ENCODE peak calls at places on chromosomes 5 and 9, in six cellular contexts. H, T, Z, S, F and N are unnamed samples.
A peak's percentile ranks its signal among the peaks of the same experiment; 100 is the strongest.

GRCh38 chr5:67963789-67964519 is 251.6 kb upstream of the PIK3R1 start:
- DNase-seq in H (no peak), T (no peak), Z (no peak), S (peak; percentile 41), F (peak; percentile 46), N (no peak)

GRCh38 chr9:107631788-107632187 is 142.2 kb upstream of the KLF4 start:
- DNase-seq in H (no peak), T (no peak), Z (no peak), S (no peak), F (no peak), N (no peak)

GRCh38 chr9:130662099-130662926 is 2.1 kb upstream of the PRDM12 start:
- DNase-seq in H (peak; percentile 51), T (no peak), Z (no peak), S (no peak), F (no peak), N (no peak)

GRCh38 chr5:80998590-80998979 is 38.4 kb downstream of the RASGRF2 start:
- DNase-seq in H (no peak), T (no peak), Z (no peak), S (no peak), F (no peak), N (no peak)

GRCh38 chr5:43231977-43232376 is 40.0 kb downstream of the NIM1K start:
- DNase-seq in H (peak; percentile 17), T (no peak), Z (no peak), S (no peak), F (peak; percentile 56), N (no peak)

GRCh38 chr5:97778451-97778850 is 595.4 kb upstream of the RIOK2 start:
- DNase-seq in H (no peak), T (no peak), Z (no peak), S (no peak), F (no peak), N (no peak)

GRCh38 chr5:110056580-110057114 is 366.9 kb downstream of the MAN2A1 start:
- DNase-seq in H (no peak), T (no peak), Z (no peak), S (no peak), F (no peak), N (no peak)

GRCh38 chr9:98172604-98173003 is 19.8 kb downstream of the CORO2A start:
- DNase-seq in H (no peak), T (no peak), Z (no peak), S (no peak), F (peak; percentile 61), N (peak; percentile 21)

GRCh38 chr9:33517373-33517772 is 6.7 kb upstream of the ANKRD18B start:
- DNase-seq in H (peak; percentile 52), T (peak; percentile 40), Z (no peak), S (no peak), F (no peak), N (no peak)

GRCh38 chr5:87069974-87070608 is 197.6 kb upstream of the RASA1 start:
- DNase-seq in H (no peak), T (no peak), Z (no peak), S (peak; percentile 49), F (no peak), N (no peak)

GRCh38 chr5:139761501-139761900 is 34.1 kb upstream of the PSD2 start:
- DNase-seq in H (peak; percentile 25), T (no peak), Z (no peak), S (no peak), F (no peak), N (no peak)

GRCh38 chr9:136978073-136978864 is 965 bp downstream of the PTGDS start:
- DNase-seq in H (peak; percentile 99), T (peak; percentile 95), Z (peak; percentile 92), S (peak; percentile 65), F (peak; percentile 69), N (no peak)

GRCh38 chr5:92328584-92329259 is 945.6 kb upstream of the ARRDC3 start:
- DNase-seq in H (no peak), T (no peak), Z (no peak), S (no peak), F (no peak), N (no peak)

GRCh38 chr9:135512241-135512603 is 9.0 kb upstream of the LCN1 start:
- DNase-seq in H (no peak), T (no peak), Z (no peak), S (no peak), F (no peak), N (no peak)

GRCh38 chr9:91655215-91655614 is 231.6 kb upstream of the NFIL3 start:
- DNase-seq in H (no peak), T (no peak), Z (no peak), S (no peak), F (no peak), N (no peak)

GRCh38 chr9:89940625-89941024 is 335.8 kb downstream of the GADD45G start:
- DNase-seq in H (no peak), T (no peak), Z (no peak), S (no peak), F (no peak), N (no peak)

GRCh38 chr9:118262191-118262590 is 558.0 kb downstream of the TLR4 start:
- DNase-seq in H (no peak), T (no peak), Z (no peak), S (no peak), F (no peak), N (no peak)

GRCh38 chr5:147935032-147935431 is 28.7 kb upstream of the C5orf46 start:
- DNase-seq in H (peak; percentile 53), T (peak; percentile 10), Z (no peak), S (no peak), F (no peak), N (no peak)

GRCh38 chr9:108142504-108143201 is 653.1 kb upstream of the KLF4 start:
- DNase-seq in H (no peak), T (no peak), Z (no peak), S (peak; percentile 85), F (peak; percentile 55), N (peak; percentile 97)

GRCh38 chr5:68331202-68332108 is 115.9 kb downstream of the PIK3R1 start:
- DNase-seq in H (no peak), T (no peak), Z (no peak), S (no peak), F (no peak), N (no peak)

GRCh38 chr9:36450110-36450732 is 50.2 kb upstream of the RNF38 start:
- DNase-seq in H (peak; percentile 53), T (peak; percentile 38), Z (no peak), S (no peak), F (no peak), N (no peak)

GRCh38 chr5:178356459-178356872 is 123.9 kb upstream of the PHYKPL start:
- DNase-seq in H (peak; percentile 58), T (no peak), Z (no peak), S (no peak), F (peak; percentile 49), N (no peak)

GRCh38 chr5:3197699-3198098 is 397.9 kb upstream of the IRX1 start:
- DNase-seq in H (no peak), T (no peak), Z (no peak), S (no peak), F (no peak), N (no peak)

GRCh38 chr9:74960548-74960947 is 7.8 kb upstream of the C9orf40 start:
- DNase-seq in H (no peak), T (peak; percentile 21), Z (no peak), S (no peak), F (no peak), N (no peak)

GRCh38 chr9:18596920-18597319 is 123.0 kb downstream of the ADAMTSL1 start:
- DNase-seq in H (no peak), T (no peak), Z (no peak), S (no peak), F (no peak), N (no peak)

GRCh38 chr5:141734501-141735231 is 52.6 kb upstream of the ARAP3 start:
- DNase-seq in H (peak; percentile 41), T (peak; percentile 54), Z (no peak), S (peak; percentile 30), F (peak; percentile 35), N (no peak)

GRCh38 chr5:56638768-56639238 is 176.5 kb upstream of the MAP3K1 start:
- DNase-seq in H (no peak), T (no peak), Z (no peak), S (no peak), F (no peak), N (no peak)

GRCh38 chr5:174596429-174596828 is 128.0 kb upstream of the MSX2 start:
- DNase-seq in H (no peak), T (no peak), Z (no peak), S (no peak), F (no peak), N (no peak)

GRCh38 chr5:56893251-56893951 is 16.0 kb upstream of the SETD9 start:
- DNase-seq in H (no peak), T (no peak), Z (no peak), S (no peak), F (no peak), N (no peak)

GRCh38 chr9:80649496-80649895 is 1039.9 kb downstream of the TLE1 start:
- DNase-seq in H (no peak), T (no peak), Z (no peak), S (no peak), F (no peak), N (peak; percentile 67)

GRCh38 chr5:9194509-9194908 is 351.4 kb downstream of the SEMA5A start:
- DNase-seq in H (peak; percentile 45), T (no peak), Z (no peak), S (no peak), F (no peak), N (no peak)

GRCh38 chr9:34446468-34446891 is 11.9 kb downstream of the FAM219A start:
- DNase-seq in H (no peak), T (no peak), Z (no peak), S (no peak), F (no peak), N (no peak)

GRCh38 chr5:14593326-14594036 is 11.9 kb downstream of the OTULINL start:
- DNase-seq in H (no peak), T (no peak), Z (no peak), S (no peak), F (no peak), N (no peak)
- H3K4me1 ChIP-seq in H (peaks cover 51% of the 10 kb centered on the region), T (peaks cover 10% of the 10 kb centered on the region), Z (peaks cover 31% of the 10 kb centered on the region), S (peaks cover 69% of the 10 kb centered on the region), F (no peaks in the 10 kb centered on the region), N (no peaks in the 10 kb centered on the region)

GRCh38 chr5:23457780-23458179 is 49.6 kb upstream of the PRDM9 start:
- DNase-seq in H (no peak), T (no peak), Z (no peak), S (no peak), F (no peak), N (no peak)
- TF ChIP-seq EP300 in H (no peak), T (no peak), Z (no peak), S (no peak), F (no peak), N (no peak)

GRCh38 chr9:131668057-131668438 is 71.8 kb downstream of the RAPGEF1 start:
- DNase-seq in H (no peak), T (no peak), Z (no peak), S (no peak), F (no peak), N (no peak)
- H3K4me1 ChIP-seq in H (peaks cover 29% of the 10 kb centered on the region), T (peaks cover 20% of the 10 kb centered on the region), Z (peaks cover 62% of the 10 kb centered on the region), S (peaks cover 37% of the 10 kb centered on the region), F (peaks cover 31% of the 10 kb centered on the region), N (peaks cover 59% of the 10 kb centered on the region)

DNA sequence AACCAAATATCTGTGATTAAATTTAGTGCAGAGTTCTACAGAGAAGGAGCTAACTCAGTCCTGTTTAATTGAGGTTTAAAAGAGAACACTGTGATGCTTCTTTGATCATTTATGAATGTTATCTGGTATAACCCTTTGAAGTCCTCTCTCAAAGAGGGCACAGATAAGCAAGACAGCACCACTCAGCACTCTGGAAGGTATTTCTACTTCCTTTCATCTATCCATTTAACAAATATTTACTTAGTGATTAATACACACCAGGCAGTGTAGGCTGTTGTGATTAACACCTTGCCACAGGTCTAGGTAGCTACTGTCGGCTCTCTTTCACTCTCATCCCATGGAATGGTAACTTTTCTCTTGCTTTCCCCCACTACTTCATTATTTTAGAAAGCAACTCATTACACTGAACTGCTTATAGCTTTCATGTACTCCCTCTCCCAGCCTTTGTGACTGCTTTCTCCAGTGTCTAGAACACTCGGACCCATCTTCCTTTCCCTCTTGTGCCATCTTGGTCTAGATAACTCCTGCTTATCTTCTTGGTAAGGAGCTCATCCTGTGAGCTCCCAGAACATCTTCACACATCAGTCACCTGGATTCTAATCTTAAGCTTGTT is 54.7 kb downstream of the GLDC start:
- DNase-seq in H (no peak), T (no peak), Z (no peak), S (no peak), F (no peak), N (no peak)
- TF ChIP-seq EP300 in H (no peak), T (no peak), Z (no peak), S (no peak), F (no peak), N (no peak)